ENCODE peak calls at places on chromosome 1, in four cellular contexts. One of them, this sample, is unnamed.

GRCh38 chr1:22399421-22400091 is 52.1 kb upstream of the ZBTB40 start:
- DNase-seq in ovary: no peak
- DNase-seq in neural progenitor cell: no peak
- DNase-seq in HL-60: no peak
- DNase-seq in this sample: no peak

GRCh38 chr1:243595527-243596206 is 254.4 kb downstream of the AKT3 start:
- DNase-seq in ovary: no peak
- DNase-seq in neural progenitor cell: no peak
- DNase-seq in HL-60: no peak
- DNase-seq in this sample: no peak

GRCh38 chr1:203124546-203125317 is 2.8 kb upstream of the ADORA1 start:
- DNase-seq in ovary: no peak
- DNase-seq in neural progenitor cell: no peak
- DNase-seq in HL-60: no peak
- DNase-seq in this sample: no peak

GRCh38 chr1:8040586-8040985 is 14.5 kb upstream of the ERRFI1 start:
- DNase-seq in ovary: no peak
- DNase-seq in neural progenitor cell: no peak
- DNase-seq in HL-60: no peak
- DNase-seq in this sample: peak

GRCh38 chr1:184160236-184160635 is 108.7 kb downstream of the TSEN15 start:
- DNase-seq in ovary: no peak
- DNase-seq in neural progenitor cell: no peak
- DNase-seq in HL-60: no peak
- DNase-seq in this sample: no peak

GRCh38 chr1:221487781-221488520 is 253.9 kb downstream of the DUSP10 start:
- DNase-seq in ovary: no peak
- DNase-seq in neural progenitor cell: no peak
- DNase-seq in HL-60: no peak
- DNase-seq in this sample: peak

GRCh38 chr1:184463680-184464079 is 76.9 kb downstream of the C1orf21 start:
- DNase-seq in ovary: no peak
- DNase-seq in neural progenitor cell: no peak
- DNase-seq in HL-60: no peak
- DNase-seq in this sample: no peak

GRCh38 chr1:227370463-227371254 is 52.4 kb upstream of the CDC42BPA start:
- DNase-seq in ovary: no peak
- DNase-seq in neural progenitor cell: no peak
- DNase-seq in HL-60: no peak
- DNase-seq in this sample: no peak

GRCh38 chr1:21904725-21905520 is 32.2 kb downstream of the HSPG2 start:
- DNase-seq in ovary: no peak
- DNase-seq in neural progenitor cell: no peak
- DNase-seq in HL-60: no peak
- DNase-seq in this sample: no peak

GRCh38 chr1:2358072-2358471 is 33.3 kb downstream of the MORN1 start:
- DNase-seq in ovary: no peak
- DNase-seq in neural progenitor cell: no peak
- DNase-seq in HL-60: no peak
- DNase-seq in this sample: no peak

GRCh38 chr1:14602131-14602530 is 3.6 kb downstream of the KAZN start:
- DNase-seq in ovary: peak
- DNase-seq in neural progenitor cell: peak
- DNase-seq in HL-60: no peak
- DNase-seq in this sample: peak

GRCh38 chr1:201511396-201511795 is 4.5 kb upstream of the CSRP1 start:
- DNase-seq in ovary: no peak
- DNase-seq in neural progenitor cell: no peak
- DNase-seq in HL-60: no peak
- DNase-seq in this sample: no peak

GRCh38 chr1:12143631-12144155 is 23.1 kb upstream of the TNFRSF1B start:
- DNase-seq in ovary: peak
- DNase-seq in neural progenitor cell: no peak
- DNase-seq in HL-60: peak
- DNase-seq in this sample: no peak
- H3K27ac ChIP-seq in ovary: no peak
- H3K27ac ChIP-seq in neural progenitor cell: no peak
- H3K27ac ChIP-seq in HL-60: peak
- H3K27ac ChIP-seq in this sample: no peak

GRCh38 chr1:116336250-116336649 is 36.8 kb upstream of the ATP1A1 start:
- DNase-seq in ovary: no peak
- DNase-seq in neural progenitor cell: no peak
- DNase-seq in HL-60: no peak
- DNase-seq in this sample: peak

GRCh38 chr1:116340506-116341240 is 32.4 kb upstream of the ATP1A1 start:
- DNase-seq in ovary: no peak
- DNase-seq in neural progenitor cell: no peak
- DNase-seq in HL-60: no peak
- DNase-seq in this sample: no peak

GRCh38 chr1:116337398-116337797 is 35.6 kb upstream of the ATP1A1 start:
- DNase-seq in ovary: no peak
- DNase-seq in neural progenitor cell: no peak
- DNase-seq in HL-60: no peak
- DNase-seq in this sample: no peak

GRCh38 chr1:116335847-116336246 is 37.2 kb upstream of the ATP1A1 start:
- DNase-seq in ovary: no peak
- DNase-seq in neural progenitor cell: no peak
- DNase-seq in HL-60: no peak
- DNase-seq in this sample: no peak

GRCh38 chr1:116338400-116338799 is 34.6 kb upstream of the ATP1A1 start:
- DNase-seq in ovary: no peak
- DNase-seq in neural progenitor cell: no peak
- DNase-seq in HL-60: no peak
- DNase-seq in this sample: no peak
- H3K4me3 ChIP-seq in ovary: no peak
- H3K4me3 ChIP-seq in neural progenitor cell: no peak
- H3K4me3 ChIP-seq in HL-60: no peak
- H3K4me3 ChIP-seq in this sample: no peak

GRCh38 chr1:212607924-212608208 is 695 bp upstream of the ATF3 start:
- DNase-seq in ovary: no peak
- DNase-seq in neural progenitor cell: no peak
- DNase-seq in HL-60: no peak
- DNase-seq in this sample: no peak
- H3K27ac ChIP-seq in ovary: peak
- H3K27ac ChIP-seq in neural progenitor cell: no peak
- H3K27ac ChIP-seq in HL-60: no peak
- H3K27ac ChIP-seq in this sample: peak

DNA sequence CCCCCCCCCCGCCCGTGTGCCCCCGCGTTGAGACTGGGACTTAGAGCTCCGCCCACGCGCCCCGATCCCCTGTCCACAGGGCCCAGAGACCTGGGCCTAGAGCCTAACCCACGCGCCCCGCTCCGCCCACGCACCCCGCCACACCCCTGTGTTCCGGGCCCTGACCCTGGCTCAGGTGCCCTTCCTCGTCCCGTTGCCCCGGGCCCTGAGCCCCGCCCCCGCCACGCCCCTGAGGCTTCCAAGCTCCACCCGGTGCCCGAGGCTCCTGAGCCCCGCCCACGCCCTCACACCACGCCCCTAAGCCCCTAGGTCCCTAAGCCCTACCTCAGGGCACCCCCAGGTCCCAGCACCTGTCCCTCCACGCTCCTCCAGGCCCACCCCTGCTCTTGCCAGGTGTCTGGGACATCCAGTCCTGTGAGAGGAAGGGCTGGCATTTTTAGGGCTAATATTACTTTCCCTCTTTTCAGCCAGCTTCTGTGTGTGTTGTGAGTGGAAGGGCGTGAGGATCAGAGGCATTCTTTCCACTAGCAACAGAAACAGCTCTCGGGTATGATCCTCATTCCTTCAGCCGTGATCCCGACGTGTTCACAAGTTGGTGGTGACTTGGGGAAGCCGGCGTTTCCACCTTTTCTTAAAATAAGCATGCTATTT is 614 bp upstream of the GPR157 start:
- DNase-seq in ovary: peak
- DNase-seq in neural progenitor cell: peak
- DNase-seq in HL-60: peak
- DNase-seq in this sample: peak
- H3K4me3 ChIP-seq in ovary: peak
- H3K4me3 ChIP-seq in neural progenitor cell: peak
- H3K4me3 ChIP-seq in HL-60: peak
- H3K4me3 ChIP-seq in this sample: peak

DNA sequence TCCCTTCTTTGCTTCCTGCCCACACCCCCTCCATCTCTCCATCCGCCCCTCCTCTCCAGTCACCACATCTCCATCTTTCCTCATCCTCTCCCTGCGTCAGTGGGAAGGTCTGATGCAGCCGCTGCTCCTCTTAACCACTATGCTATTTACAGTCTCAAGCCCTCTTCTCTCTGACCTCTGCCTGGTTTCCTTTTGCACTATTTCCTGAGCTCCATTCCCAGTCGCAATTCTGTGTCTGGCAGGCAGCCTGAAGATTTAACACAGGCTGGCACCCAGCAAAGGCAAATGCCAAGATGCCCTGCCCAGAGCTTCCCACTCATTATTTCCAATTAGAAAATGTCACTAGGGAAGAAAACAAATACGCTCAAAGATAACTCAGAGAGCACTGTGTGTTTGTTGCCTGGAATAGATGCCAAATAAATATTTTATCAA is 89.6 kb upstream of the LPGAT1 start:
- DNase-seq in ovary: no peak
- DNase-seq in neural progenitor cell: no peak
- DNase-seq in HL-60: no peak
- DNase-seq in this sample: no peak
- H3K27ac ChIP-seq in ovary: no peak
- H3K27ac ChIP-seq in neural progenitor cell: no peak
- H3K27ac ChIP-seq in HL-60: no peak
- H3K27ac ChIP-seq in this sample: no peak